ENCODE peak calls at places on chromosomes 6 and 20, in four cellular contexts. O is ovary, E is PC-9, A is A549. V is an unnamed sample.

GRCh38 chr6:5359413-5359812 is 98.1 kb downstream of the FARS2 start:
- DNase-seq in O (no peak), E (no peak), A (no peak), V (peak; percentile 53)

GRCh38 chr20:18739785-18740184 is 73.8 kb upstream of the SCP2D1 start:
- DNase-seq in A (no peak), O (peak; percentile 52), E (no peak), V (no peak)

GRCh38 chr6:4049246-4049645 is 29.7 kb downstream of the FAM217A start:
- DNase-seq in O (no peak), E (no peak), A (no peak), V (no peak)

GRCh38 chr20:57908691-57909090 is 198.9 kb upstream of the PMEPA1 start:
- DNase-seq in A (no peak), E (no peak), O (no peak), V (no peak)

GRCh38 chr6:142289687-142290086 is 12.1 kb upstream of the ADGRG6 start:
- DNase-seq in A (no peak), O (no peak), E (no peak), V (no peak)

GRCh38 chr6:42441059-42441471 is 10.7 kb downstream of the TRERF1 start:
- DNase-seq in A (no peak), E (no peak), O (peak; percentile 51), V (no peak)

GRCh38 chr6:128505603-128506002 is 14.8 kb downstream of the PTPRK start:
- DNase-seq in E (no peak), A (no peak), O (no peak), V (no peak)

GRCh38 chr6:37735722-37736121 is 38.0 kb upstream of the MDGA1 start:
- DNase-seq in E (no peak), A (no peak), O (no peak), V (no peak)

GRCh38 chr6:32794510-32794909 is 22.3 kb downstream of the HLA-DOB start:
- DNase-seq in E (no peak), O (no peak), A (no peak), V (no peak)

GRCh38 chr6:35096129-35096852 is 44.8 kb downstream of the TCP11 start:
- DNase-seq in A (peak; percentile 23), O (no peak), E (no peak), V (peak; percentile 33)

GRCh38 chr6:74749211-74750142 is 456.4 kb downstream of the COL12A1 start:
- DNase-seq in E (peak; percentile 63), A (no peak), O (no peak), V (no peak)

GRCh38 chr6:27630727-27631613 is 158.1 kb upstream of the ZNF184 start:
- DNase-seq in O (peak; percentile 35), A (peak; percentile 45), E (peak; percentile 62), V (no peak)

GRCh38 chr6:97865612-97866011 is 582.6 kb upstream of the MMS22L start:
- DNase-seq in E (no peak), O (no peak), A (no peak), V (no peak)

GRCh38 chr6:39048481-39049399 is at the start of gene GLP1R:
- DNase-seq in E (no peak), O (no peak), A (no peak), V (no peak)

GRCh38 chr20:44209691-44210421 is 715 bp downstream of the OSER1 start:
- DNase-seq in A (no peak), E (no peak), O (no peak), V (no peak)

GRCh38 chr20:25283221-25283951 is 35.5 kb downstream of the PYGB start:
- DNase-seq in E (no peak), O (peak; percentile 16), A (no peak), V (no peak)

GRCh38 chr20:31674895-31675827 is 37.4 kb downstream of the COX4I2 start:
- DNase-seq in E (no peak), A (no peak), O (no peak), V (peak; percentile 21)

GRCh38 chr6:20438462-20439070 is 36.9 kb downstream of the E2F3 start:
- DNase-seq in O (no peak), A (no peak), E (no peak), V (no peak)

GRCh38 chr6:132752255-132752654 is 5.4 kb downstream of the VNN2 start:
- DNase-seq in A (no peak), E (peak; percentile 63), O (no peak), V (no peak)

GRCh38 chr6:112925702-112926101 is 578.6 kb downstream of the RFPL4B start:
- DNase-seq in O (no peak), A (no peak), E (no peak), V (no peak)

GRCh38 chr6:82906489-82906888 is 159.2 kb downstream of the UBE3D start:
- DNase-seq in A (no peak), E (no peak), O (no peak), V (no peak)

GRCh38 chr6:39923394-39923793 is 10.9 kb downstream of the MOCS1 start:
- DNase-seq in O (no peak), E (no peak), A (no peak), V (peak; percentile 80)

GRCh38 chr6:17418281-17419188 is 25.1 kb downstream of the CAP2 start:
- DNase-seq in A (no peak), E (peak; percentile 44), O (no peak), V (no peak)

GRCh38 chr6:18510644-18511033 is 123.5 kb downstream of the RNF144B start:
- DNase-seq in E (no peak), A (no peak), O (no peak), V (no peak)

GRCh38 chr6:18514180-18514579 is 127.0 kb downstream of the RNF144B start:
- DNase-seq in O (no peak), E (no peak), A (no peak), V (no peak)

GRCh38 chr6:18515767-18516166 is 128.6 kb downstream of the RNF144B start:
- DNase-seq in O (no peak), A (no peak), E (no peak), V (no peak)

GRCh38 chr6:18509871-18510643 is 122.9 kb downstream of the RNF144B start:
- DNase-seq in A (no peak), E (no peak), O (no peak), V (no peak)

GRCh38 chr6:18513253-18513798 is 126.2 kb downstream of the RNF144B start:
- DNase-seq in A (no peak), E (no peak), O (no peak), V (no peak)
- H3K4me3 ChIP-seq in A (no peak overlapping the region), E (no peak overlapping the region), O (no peak overlapping the region), V (no peak overlapping the region)

GRCh38 chr6:138277835-138278234 is 59.5 kb upstream of the PBOV1 start:
- DNase-seq in O (no peak), E (no peak), A (no peak), V (no peak)

GRCh38 chr6:138272543-138273305 is 54.4 kb upstream of the PBOV1 start:
- DNase-seq in O (no peak), E (no peak), A (no peak), V (no peak)

GRCh38 chr6:138275976-138276375 is 57.7 kb upstream of the PBOV1 start:
- DNase-seq in E (no peak), O (no peak), A (no peak), V (no peak)

DNA sequence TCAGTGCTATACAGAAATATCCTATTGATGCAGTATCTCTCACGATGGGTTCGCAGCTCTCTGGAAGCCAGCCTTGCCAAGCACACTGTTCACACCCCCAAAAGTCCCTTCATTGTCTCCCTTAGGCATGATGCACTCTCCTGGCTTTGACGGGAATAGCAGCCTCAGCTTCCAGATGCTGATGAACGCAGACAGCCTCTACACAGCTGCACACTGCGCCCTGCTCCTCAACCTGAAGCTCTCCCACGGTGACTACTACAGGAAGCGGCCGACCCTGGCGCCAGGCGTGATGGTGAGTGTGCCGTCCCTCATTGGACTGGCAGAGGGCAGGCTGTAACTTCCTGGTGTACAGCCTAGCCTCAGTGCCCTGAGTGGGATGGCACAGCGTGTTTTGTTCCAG is 60.0 kb upstream of the PBOV1 start:
- DNase-seq in A (peak; percentile 8), E (no peak), O (no peak), V (no peak)
- TF ChIP-seq CTCF in A (no peak), E (peak; percentile 38), O (no peak), V (peak; percentile 34)

DNA sequence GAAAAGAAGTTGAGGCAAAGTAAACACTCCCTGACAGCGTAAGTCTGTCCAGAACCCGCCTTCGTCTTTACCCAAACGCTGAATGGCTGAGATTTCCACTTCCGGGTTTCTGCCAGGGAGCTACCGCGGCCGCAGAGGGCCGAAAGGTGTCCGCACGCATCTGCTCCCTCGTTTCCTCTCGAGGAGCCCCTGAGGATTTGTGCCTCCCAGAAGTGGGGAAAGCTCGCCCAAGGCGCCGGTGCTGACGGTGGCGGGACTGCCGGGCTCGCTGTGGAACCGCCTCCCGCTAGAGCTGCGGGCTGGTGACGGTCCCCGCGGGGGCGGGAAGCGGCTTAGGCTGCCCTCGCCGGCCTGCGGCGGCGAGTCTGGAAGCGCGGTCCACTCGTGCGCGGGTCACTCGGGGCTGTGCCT is 1760.2 kb upstream of the DEFB115 start:
- DNase-seq in A (no peak), O (peak; percentile 21), E (peak; percentile 87), V (peak; percentile 89)
- H3K4me3 ChIP-seq in A (no peak overlapping the region), O (no peak overlapping the region), E (peak overlapping the region; percentile 54), V (peak overlapping the region; percentile 56)

DNA sequence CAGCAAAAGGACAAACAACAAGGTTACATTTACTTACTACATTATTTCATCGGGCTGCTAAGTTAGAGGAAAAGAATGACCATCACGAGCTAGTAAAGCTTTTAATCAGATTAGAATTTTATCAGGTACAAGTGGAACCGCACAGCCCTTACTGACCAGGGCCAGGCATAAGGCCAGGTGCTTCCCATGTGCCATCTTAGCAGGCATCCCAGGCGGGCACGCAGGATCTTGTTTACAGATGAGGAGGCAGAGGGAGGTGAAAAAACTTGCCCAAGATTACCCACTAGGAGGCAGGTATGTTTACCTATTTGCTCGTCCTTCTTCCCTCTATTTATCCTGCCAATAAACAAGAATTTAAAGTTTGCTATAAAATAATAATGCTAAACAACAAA is 10.7 kb downstream of the EZR start:
- DNase-seq in A (no peak), E (no peak), O (no peak), V (peak; percentile 92)
- TF ChIP-seq CTCF in A (no peak), E (peak; percentile 10), O (no peak), V (no peak)

GRCh38 chr20:19813839-19814238 is 55.8 kb downstream of the RIN2 start:
- DNase-seq in A (no peak), O (no peak), E (no peak), V (no peak)
- H3K4me3 ChIP-seq in A (no peak overlapping the region), O (no peak overlapping the region), E (no peak overlapping the region), V (no peak overlapping the region)

GRCh38 chr20:53580376-53581111 is 13.1 kb downstream of the ZNF217 start:
- DNase-seq in A (no peak), E (no peak), O (no peak), V (no peak)
- TF ChIP-seq CTCF in A (no peak), E (no peak), O (peak; percentile 9), V (no peak)

GRCh38 chr6:31785475-31785874 is 8.3 kb upstream of the VWA7 start:
- DNase-seq in A (no peak), O (no peak), E (no peak), V (no peak)
- H3K4me3 ChIP-seq in A (no peak overlapping the region), O (no peak overlapping the region), E (no peak overlapping the region), V (no peak overlapping the region)

V was measured in LNCaP clone FGC.